ENCODE peak calls at places on chromosomes 7 and 10, in five cellular contexts. Q is CD4-positive, alpha-beta T cell; V is hepatocyte; O is thoracic aorta; T is transverse colon. D is an unnamed sample.

GRCh38 chr10:13372524-13372923 is 24.4 kb upstream of the SEPHS1 start:
- DNase-seq in O (no peak), T (no peak), V (no peak), Q (no peak), D (no peak)

GRCh38 chr10:103759100-103759781 is 96.1 kb downstream of the SH3PXD2A start:
- DNase-seq in T (peak; percentile 57), O (peak; percentile 28), V (peak; percentile 63), Q (no peak), D (peak; percentile 81)

GRCh38 chr7:134089446-134089845 is 37.7 kb upstream of the LRGUK start:
- DNase-seq in V (no peak), Q (no peak), O (no peak), T (no peak), D (no peak)

GRCh38 chr10:62658516-62658915 is 146.0 kb upstream of the ADO start:
- DNase-seq in Q (no peak), O (no peak), T (no peak), V (no peak), D (no peak)

GRCh38 chr7:16695621-16696237 is 49.7 kb downstream of the BZW2 start:
- DNase-seq in O (no peak), Q (no peak), T (peak; percentile 14), V (peak; percentile 70), D (peak; percentile 77)

GRCh38 chr7:14104861-14105260 is 115.4 kb upstream of the ETV1 start:
- DNase-seq in V (no peak), O (no peak), T (no peak), Q (no peak), D (no peak)

GRCh38 chr10:50360486-50360885 is 109.2 kb upstream of the ASAH2 start:
- DNase-seq in T (no peak), V (no peak), Q (no peak), O (no peak), D (no peak)

GRCh38 chr7:113283861-113284260 is 165.5 kb upstream of the SMIM30 start:
- DNase-seq in Q (no peak), T (no peak), V (no peak), O (no peak), D (peak; percentile 39)

GRCh38 chr10:22415072-22415471 is 69.8 kb downstream of the SPAG6 start:
- DNase-seq in V (no peak), T (no peak), Q (no peak), O (no peak), D (no peak)

GRCh38 chr10:74056081-74056818 is 58.3 kb downstream of the VCL start:
- DNase-seq in V (no peak), T (no peak), O (no peak), Q (no peak), D (peak; percentile 70)

GRCh38 chr7:44145419-44145968 is 4.4 kb upstream of the MYL7 start:
- DNase-seq in T (no peak), O (no peak), Q (no peak), V (no peak), D (peak; percentile 11)

GRCh38 chr7:83976302-83976701 is 218.3 kb downstream of the SEMA3A start:
- DNase-seq in T (no peak), V (peak; percentile 58), Q (no peak), O (no peak), D (peak; percentile 48)

GRCh38 chr7:44762300-44762699 is 13.7 kb downstream of the ZMIZ2 start:
- DNase-seq in T (no peak), V (no peak), Q (no peak), O (no peak), D (no peak)

GRCh38 chr7:140304071-140304799 is 94.1 kb downstream of the SLC37A3 start:
- DNase-seq in T (no peak), O (no peak), Q (peak; percentile 30), V (no peak), D (peak; percentile 12)

GRCh38 chr10:86104611-86105145 is 261.9 kb downstream of the GRID1 start:
- DNase-seq in T (no peak), Q (no peak), O (no peak), V (no peak), D (no peak)

GRCh38 chr7:140923358-140924006 is 1.2 kb downstream of the BRAF start:
- DNase-seq in O (no peak), Q (no peak), T (no peak), V (peak; percentile 23), D (peak; percentile 15)

GRCh38 chr7:50119815-50120637 is 27.0 kb upstream of the ZPBP start:
- DNase-seq in O (no peak), V (peak; percentile 8), T (no peak), Q (peak; percentile 11), D (no peak)

GRCh38 chr7:135803143-135803542 is 54.5 kb upstream of the FAM180A start:
- DNase-seq in T (no peak), V (no peak), O (no peak), Q (no peak), D (no peak)

GRCh38 chr10:120689766-120690539 is 161.2 kb upstream of the WDR11 start:
- DNase-seq in O (no peak), T (no peak), Q (no peak), V (no peak), D (no peak)

GRCh38 chr7:30934732-30935568 is 23.3 kb downstream of the AQP1 start:
- DNase-seq in V (no peak), O (no peak), Q (no peak), T (no peak), D (no peak)

GRCh38 chr7:53350241-53350640 is 314.8 kb downstream of the POM121L12 start:
- DNase-seq in Q (no peak), T (peak; percentile 27), V (peak; percentile 50), O (no peak), D (no peak)

GRCh38 chr7:103609778-103610177 is 163.8 kb upstream of the SLC26A5 start:
- DNase-seq in V (no peak), O (no peak), Q (no peak), T (no peak), D (no peak)

GRCh38 chr10:121137533-121137932 is 286.4 kb downstream of the WDR11 start:
- DNase-seq in T (no peak), Q (no peak), V (no peak), O (no peak), D (no peak)

GRCh38 chr7:120684463-120684862 is 173.5 kb downstream of the TSPAN12 start:
- DNase-seq in V (no peak), O (no peak), T (no peak), Q (no peak), D (no peak)

GRCh38 chr10:75974080-75974479 is 542.7 kb downstream of the LRMDA start:
- DNase-seq in Q (no peak), T (no peak), V (no peak), O (no peak), D (no peak)

GRCh38 chr10:34434119-34434594 is 380.9 kb downstream of the PARD3 start:
- DNase-seq in Q (no peak), V (peak; percentile 29), O (no peak), T (no peak), D (peak; percentile 79)

GRCh38 chr7:106717254-106717996 is 56.5 kb upstream of the CCDC71L start:
- DNase-seq in O (no peak), Q (no peak), V (no peak), T (no peak), D (peak; percentile 14)

GRCh38 chr7:2492038-2492437 is 15.8 kb upstream of the GRIFIN start:
- DNase-seq in O (no peak), T (no peak), V (no peak), Q (no peak), D (no peak)

GRCh38 chr7:102284891-102285540 is 1.7 kb upstream of the SH2B2 start:
- DNase-seq in O (no peak), T (peak; percentile 55), V (no peak), Q (no peak), D (no peak)

GRCh38 chr7:1240296-1240820 is 7.7 kb downstream of the UNCX start:
- DNase-seq in Q (no peak), V (no peak), T (no peak), O (no peak), D (no peak)

GRCh38 chr7:122578350-122578749 is 120.6 kb downstream of the RNF133 start:
- DNase-seq in T (no peak), O (no peak), Q (no peak), V (no peak), D (no peak)

GRCh38 chr10:5628366-5628765 is 38.0 kb downstream of the ASB13 start:
- DNase-seq in O (no peak), T (no peak), Q (no peak), V (peak; percentile 42), D (no peak)

GRCh38 chr10:5631936-5632335 is 34.5 kb downstream of the ASB13 start:
- DNase-seq in Q (no peak), T (no peak), O (no peak), V (peak; percentile 59), D (no peak)

GRCh38 chr10:5628798-5629788 is 37.3 kb downstream of the ASB13 start:
- DNase-seq in T (no peak), V (no peak), O (no peak), Q (no peak), D (peak; percentile 61)

GRCh38 chr10:5627486-5628044 is 38.8 kb downstream of the ASB13 start:
- DNase-seq in Q (no peak), O (no peak), V (no peak), T (no peak), D (no peak)

DNA sequence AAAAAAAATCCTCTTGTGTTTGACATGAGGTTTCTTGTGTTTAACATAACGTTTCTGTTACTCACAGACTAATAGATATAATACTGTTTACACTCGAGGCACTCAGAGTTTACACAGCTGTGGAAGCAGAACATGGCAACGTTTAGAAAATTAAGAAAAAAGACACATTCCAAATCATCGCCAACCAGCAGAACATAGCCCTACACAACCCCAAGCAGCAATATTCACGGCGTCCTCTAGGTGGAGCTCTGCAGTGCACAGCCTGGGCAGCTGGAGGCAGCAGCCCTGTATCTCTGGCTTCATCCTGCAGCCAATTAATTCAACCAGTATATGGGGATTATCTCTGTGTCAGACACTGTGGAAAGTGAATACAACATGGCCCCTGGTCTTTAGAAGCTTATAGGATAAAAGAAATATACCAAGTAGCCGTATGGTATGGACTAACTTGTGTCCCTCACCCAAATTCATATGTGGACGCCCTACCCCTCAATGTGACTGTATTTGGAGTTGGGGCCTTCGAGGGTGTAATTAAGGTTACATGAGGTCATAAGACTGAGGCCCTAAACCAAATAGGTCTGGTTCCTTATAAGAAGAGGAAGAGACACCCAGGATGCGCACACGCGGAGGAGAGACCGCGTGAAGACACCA is 36.5 kb downstream of the ASB13 start:
- DNase-seq in Q (peak; percentile 69), V (peak; percentile 82), O (peak; percentile 36), T (peak; percentile 89), D (peak; percentile 76)
- TF ChIP-seq CTCF in Q (peak; percentile 98), V (peak; percentile 81), O (peak; percentile 77), T (peak; percentile 91), D (peak; percentile 97)

DNA sequence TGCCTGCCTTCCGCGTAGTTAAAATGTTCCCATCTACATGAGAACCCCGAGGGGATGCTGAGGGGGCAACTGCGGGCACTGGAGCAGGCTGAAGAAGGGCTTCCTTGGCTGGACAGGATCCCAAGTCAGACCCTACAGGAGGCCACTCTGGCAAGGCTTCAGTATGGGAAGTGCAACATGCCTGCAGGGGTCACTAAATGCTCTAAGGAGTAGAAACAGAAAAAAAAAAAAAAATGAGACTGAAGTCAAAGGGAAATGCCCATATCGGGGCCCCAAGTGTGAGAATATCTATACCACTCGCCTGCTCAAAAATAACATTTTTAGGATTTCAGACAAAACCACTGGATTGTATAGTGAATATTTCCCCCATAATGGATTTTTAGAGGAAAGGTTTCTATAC is 33.5 kb downstream of the FAM204A start:
- DNase-seq in O (no peak), Q (no peak), V (no peak), T (no peak), D (no peak)
- TF ChIP-seq CTCF in O (no peak), Q (no peak), V (peak; percentile 7), T (no peak), D (no peak)

GRCh38 chr7:148735967-148736366 is 37.3 kb downstream of the CUL1 start:
- DNase-seq in Q (no peak), V (no peak), T (no peak), O (no peak), D (no peak)
- TF ChIP-seq CTCF in Q (no peak), V (no peak), T (no peak), O (no peak), D (no peak)

GRCh38 chr10:44071479-44071878 is 313.4 kb downstream of the CXCL12 start:
- DNase-seq in O (no peak), Q (no peak), V (no peak), T (no peak), D (no peak)
- TF ChIP-seq CTCF in O (no peak), Q (no peak), V (no peak), T (no peak), D (no peak)

D was measured in astrocyte of the spinal cord.